ENCODE peak calls at places on chromosomes 3 and 15, in nine cellular contexts. W is NCI-H146; D is stromal cell of bone marrow; J is NCI-H2029 treated with DMSO at 0.1 percent for 48 hours; T is CD8-positive, alpha-beta T cell; X is endodermal cell; R is stimulated activated CD8-positive, alpha-beta memory T cell treated with anti-CD3 and anti-CD28 coated beads, Interleukin-7, amount 100 ng/mL, for 4 hours; Y is stimulated activated CD4-positive, alpha-beta T cell treated with anti-CD3 and anti-CD28 coated beads, Interleukin-2, amount 100 ng/mL, for 48 hours; N is GF-D8. S is an unnamed sample.

GRCh38 chr15:46961795-46962194 is 755.5 kb upstream of the SEMA6D start:
- DNase-seq in X (no peak), R (no peak), W (no peak), Y (no peak), J (no peak), D (no peak), T (no peak), N (no peak), S (no peak)

GRCh38 chr3:171704002-171704401 is 106.3 kb downstream of the PLD1 start:
- DNase-seq in W (peak), D (peak), J (peak), Y (no peak), X (peak), R (no peak), T (no peak), N (no peak), S (no peak)

GRCh38 chr15:80177151-80177550 is 24.4 kb downstream of the FAH start:
- DNase-seq in W (no peak), T (no peak), J (no peak), N (no peak), R (no peak), X (no peak), D (no peak), Y (no peak), S (no peak)

GRCh38 chr15:33226559-33227181 is 32.2 kb upstream of the FMN1 start:
- DNase-seq in W (no peak), N (no peak), R (peak), D (no peak), X (no peak), Y (peak), J (no peak), T (peak), S (no peak)

GRCh38 chr3:148389916-148390315 is 307.8 kb upstream of the AGTR1 start:
- DNase-seq in X (no peak), T (no peak), N (no peak), D (no peak), Y (no peak), J (no peak), W (no peak), R (no peak), S (no peak)

GRCh38 chr15:45402955-45403892 is 24.9 kb upstream of the GATM start:
- DNase-seq in X (peak), Y (peak), N (no peak), W (peak), D (no peak), T (no peak), R (peak), J (no peak), S (peak)

GRCh38 chr3:101976473-101976872 is 127.2 kb downstream of the NFKBIZ start:
- DNase-seq in N (no peak), R (no peak), J (peak), W (no peak), T (no peak), Y (no peak), D (no peak), X (no peak), S (no peak)

GRCh38 chr3:71879089-71879488 is 94.1 kb upstream of the PROK2 start:
- DNase-seq in J (no peak), N (no peak), X (peak), W (no peak), Y (no peak), T (no peak), R (no peak), D (no peak), S (no peak)

GRCh38 chr3:136958931-136959330 is 1.1 kb downstream of the IL20RB start:
- DNase-seq in Y (no peak), J (no peak), D (no peak), R (no peak), N (no peak), X (no peak), T (no peak), W (no peak), S (no peak)

GRCh38 chr3:46463868-46464241 is 850 bp downstream of the LTF start:
- DNase-seq in J (no peak), X (peak), W (no peak), Y (no peak), R (no peak), D (no peak), N (no peak), T (no peak), S (no peak)

GRCh38 chr3:42518800-42519567 is 16.5 kb downstream of the VIPR1 start:
- DNase-seq in N (no peak), T (peak), R (no peak), W (no peak), X (peak), D (no peak), Y (no peak), J (no peak), S (no peak)

GRCh38 chr3:36763111-36763849 is 1.1 kb downstream of the DCLK3 start:
- DNase-seq in J (no peak), W (no peak), D (no peak), X (peak), N (no peak), Y (no peak), T (no peak), R (no peak), S (no peak)

GRCh38 chr15:50181206-50181982 is 602 bp upstream of the SLC27A2 start:
- DNase-seq in D (no peak), Y (no peak), J (no peak), W (peak), R (no peak), X (peak), N (no peak), T (no peak), S (no peak)

GRCh38 chr15:25385986-25386385 is 52.8 kb downstream of the UBE3A start:
- DNase-seq in Y (no peak), X (no peak), N (no peak), T (no peak), J (no peak), R (no peak), D (no peak), W (no peak), S (no peak)

GRCh38 chr15:63420333-63420741 is 38.7 kb upstream of the CA12 start:
- DNase-seq in J (no peak), W (no peak), T (no peak), X (no peak), R (no peak), D (no peak), Y (no peak), N (peak), S (no peak)

GRCh38 chr3:184380210-184380626 is 364 bp downstream of the CHRD start:
- DNase-seq in J (no peak), R (peak), W (peak), D (no peak), X (peak), N (no peak), T (no peak), Y (no peak), S (no peak)

GRCh38 chr15:89785064-89785770 is 9.1 kb downstream of the MESP2 start:
- DNase-seq in D (no peak), T (no peak), X (no peak), Y (no peak), W (no peak), J (no peak), R (no peak), N (no peak), S (peak)

S was measured in CD14-positive monocyte.